ENCODE peak calls at places on chromosomes 5 and 9, in nine cellular contexts. One of them, this sample, is unnamed.

GRCh38 chr5:17302590-17302989 is 85.2 kb downstream of the BASP1 start:
- DNase-seq in A549: peak
- DNase-seq in HepG2: no peak
- DNase-seq in right lobe of liver: no peak
- DNase-seq in K562: no peak
- DNase-seq in transverse colon: no peak
- DNase-seq in lower leg skin: no peak
- DNase-seq in HCT116: no peak
- DNase-seq in heart left ventricle: no peak
- DNase-seq in this sample: no peak

GRCh38 chr5:4011943-4012342 is 416.3 kb downstream of the IRX1 start:
- DNase-seq in lower leg skin: no peak
- DNase-seq in right lobe of liver: no peak
- DNase-seq in A549: no peak
- DNase-seq in HCT116: no peak
- DNase-seq in K562: no peak
- DNase-seq in transverse colon: no peak
- DNase-seq in HepG2: no peak
- DNase-seq in heart left ventricle: no peak
- DNase-seq in this sample: no peak

GRCh38 chr5:24644757-24645156 is at the start of gene CDH10:
- DNase-seq in K562: no peak
- DNase-seq in HCT116: no peak
- DNase-seq in HepG2: no peak
- DNase-seq in A549: peak
- DNase-seq in right lobe of liver: no peak
- DNase-seq in lower leg skin: no peak
- DNase-seq in transverse colon: no peak
- DNase-seq in heart left ventricle: no peak
- DNase-seq in this sample: no peak

GRCh38 chr5:171422902-171423663 is 3.6 kb downstream of the FGF18 start:
- DNase-seq in K562: no peak
- DNase-seq in HepG2: no peak
- DNase-seq in right lobe of liver: no peak
- DNase-seq in lower leg skin: peak
- DNase-seq in heart left ventricle: peak
- DNase-seq in HCT116: no peak
- DNase-seq in A549: no peak
- DNase-seq in transverse colon: no peak
- DNase-seq in this sample: no peak

GRCh38 chr9:34553511-34554021 is 30.8 kb upstream of the ENHO start:
- DNase-seq in A549: no peak
- DNase-seq in lower leg skin: no peak
- DNase-seq in HCT116: no peak
- DNase-seq in transverse colon: no peak
- DNase-seq in HepG2: no peak
- DNase-seq in heart left ventricle: no peak
- DNase-seq in right lobe of liver: no peak
- DNase-seq in K562: no peak
- DNase-seq in this sample: no peak

GRCh38 chr5:121634946-121635345 is 216.7 kb upstream of the FTMT start:
- DNase-seq in heart left ventricle: no peak
- DNase-seq in HCT116: no peak
- DNase-seq in A549: no peak
- DNase-seq in transverse colon: no peak
- DNase-seq in lower leg skin: no peak
- DNase-seq in HepG2: no peak
- DNase-seq in K562: no peak
- DNase-seq in right lobe of liver: no peak
- DNase-seq in this sample: no peak

GRCh38 chr9:75918154-75918553 is 27.7 kb downstream of the PCSK5 start:
- DNase-seq in K562: no peak
- DNase-seq in HepG2: no peak
- DNase-seq in lower leg skin: no peak
- DNase-seq in heart left ventricle: no peak
- DNase-seq in A549: no peak
- DNase-seq in right lobe of liver: no peak
- DNase-seq in HCT116: peak
- DNase-seq in transverse colon: no peak
- DNase-seq in this sample: no peak

GRCh38 chr9:125906144-125906543 is 159.0 kb downstream of the PBX3 start:
- DNase-seq in transverse colon: no peak
- DNase-seq in HCT116: no peak
- DNase-seq in lower leg skin: no peak
- DNase-seq in right lobe of liver: no peak
- DNase-seq in A549: no peak
- DNase-seq in heart left ventricle: no peak
- DNase-seq in HepG2: no peak
- DNase-seq in K562: no peak
- DNase-seq in this sample: no peak

GRCh38 chr9:114856942-114857315 is 51.1 kb upstream of the TNFSF15 start:
- DNase-seq in transverse colon: no peak
- DNase-seq in HCT116: no peak
- DNase-seq in heart left ventricle: no peak
- DNase-seq in right lobe of liver: no peak
- DNase-seq in lower leg skin: no peak
- DNase-seq in HepG2: no peak
- DNase-seq in K562: no peak
- DNase-seq in A549: no peak
- DNase-seq in this sample: no peak

GRCh38 chr9:28539432-28539831 is 966.2 kb upstream of the C9orf72 start:
- DNase-seq in HCT116: no peak
- DNase-seq in HepG2: no peak
- DNase-seq in A549: no peak
- DNase-seq in right lobe of liver: no peak
- DNase-seq in heart left ventricle: no peak
- DNase-seq in lower leg skin: no peak
- DNase-seq in K562: no peak
- DNase-seq in transverse colon: no peak
- DNase-seq in this sample: no peak

GRCh38 chr5:1746371-1747078 is 53.1 kb downstream of the MRPL36 start:
- DNase-seq in HCT116: no peak
- DNase-seq in K562: peak
- DNase-seq in right lobe of liver: peak
- DNase-seq in transverse colon: peak
- DNase-seq in A549: no peak
- DNase-seq in lower leg skin: peak
- DNase-seq in HepG2: no peak
- DNase-seq in heart left ventricle: peak
- DNase-seq in this sample: no peak
- TF ChIP-seq POLR2A in HCT116: no peak
- TF ChIP-seq POLR2A in K562: no peak
- TF ChIP-seq POLR2A in right lobe of liver: no peak
- TF ChIP-seq POLR2A in transverse colon: no peak
- TF ChIP-seq POLR2A in A549: no peak
- TF ChIP-seq POLR2A in lower leg skin: no peak
- TF ChIP-seq POLR2A in HepG2: no peak
- TF ChIP-seq POLR2A in heart left ventricle: no peak
- TF ChIP-seq POLR2A in this sample: no peak

DNA sequence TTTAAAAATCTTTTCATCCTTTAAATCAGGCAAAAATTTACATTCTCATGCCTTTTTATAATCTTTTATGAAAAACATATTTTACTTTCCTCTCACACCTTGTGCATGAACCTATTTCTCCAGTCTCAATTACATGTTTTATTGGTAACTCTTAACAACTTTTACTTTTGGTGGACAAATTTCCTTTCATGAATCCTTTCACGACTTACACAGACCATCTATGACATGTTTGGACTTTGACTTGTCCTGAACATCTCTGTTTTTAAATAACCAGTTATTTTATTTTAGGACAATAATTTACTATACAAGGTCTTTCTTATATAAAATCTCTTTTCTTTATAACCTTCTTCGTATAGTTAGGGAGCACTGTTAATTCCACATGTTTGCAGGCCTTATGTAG is 26.5 kb upstream of the MTMR12 start:
- DNase-seq in A549: peak
- DNase-seq in K562: no peak
- DNase-seq in HepG2: no peak
- DNase-seq in transverse colon: no peak
- DNase-seq in right lobe of liver: no peak
- DNase-seq in HCT116: peak
- DNase-seq in heart left ventricle: no peak
- DNase-seq in lower leg skin: no peak
- DNase-seq in this sample: no peak
- TF ChIP-seq POLR2A in A549: no peak
- TF ChIP-seq POLR2A in K562: no peak
- TF ChIP-seq POLR2A in HepG2: no peak
- TF ChIP-seq POLR2A in transverse colon: no peak
- TF ChIP-seq POLR2A in right lobe of liver: no peak
- TF ChIP-seq POLR2A in HCT116: no peak
- TF ChIP-seq POLR2A in heart left ventricle: no peak
- TF ChIP-seq POLR2A in lower leg skin: no peak
- TF ChIP-seq POLR2A in this sample: no peak

GRCh38 chr5:139383993-139384590 is 995 bp upstream of the SLC23A1 start:
- DNase-seq in HepG2: no peak
- DNase-seq in K562: no peak
- DNase-seq in heart left ventricle: no peak
- DNase-seq in right lobe of liver: no peak
- DNase-seq in lower leg skin: no peak
- DNase-seq in transverse colon: no peak
- DNase-seq in HCT116: no peak
- DNase-seq in A549: no peak
- DNase-seq in this sample: no peak

GRCh38 chr5:139386039-139386438 is 2.9 kb upstream of the SLC23A1 start:
- DNase-seq in K562: no peak
- DNase-seq in HCT116: no peak
- DNase-seq in transverse colon: no peak
- DNase-seq in right lobe of liver: no peak
- DNase-seq in lower leg skin: peak
- DNase-seq in HepG2: no peak
- DNase-seq in A549: no peak
- DNase-seq in heart left ventricle: no peak
- DNase-seq in this sample: no peak

GRCh38 chr5:139384591-139385051 is 1.5 kb upstream of the SLC23A1 start:
- DNase-seq in right lobe of liver: no peak
- DNase-seq in HCT116: no peak
- DNase-seq in heart left ventricle: no peak
- DNase-seq in K562: no peak
- DNase-seq in HepG2: no peak
- DNase-seq in A549: no peak
- DNase-seq in lower leg skin: peak
- DNase-seq in transverse colon: no peak
- DNase-seq in this sample: no peak

GRCh38 chr5:139383275-139383992 is at the start of gene SLC23A1:
- DNase-seq in HCT116: no peak
- DNase-seq in HepG2: peak
- DNase-seq in right lobe of liver: peak
- DNase-seq in K562: no peak
- DNase-seq in lower leg skin: peak
- DNase-seq in heart left ventricle: no peak
- DNase-seq in transverse colon: peak
- DNase-seq in A549: peak
- DNase-seq in this sample: no peak

DNA sequence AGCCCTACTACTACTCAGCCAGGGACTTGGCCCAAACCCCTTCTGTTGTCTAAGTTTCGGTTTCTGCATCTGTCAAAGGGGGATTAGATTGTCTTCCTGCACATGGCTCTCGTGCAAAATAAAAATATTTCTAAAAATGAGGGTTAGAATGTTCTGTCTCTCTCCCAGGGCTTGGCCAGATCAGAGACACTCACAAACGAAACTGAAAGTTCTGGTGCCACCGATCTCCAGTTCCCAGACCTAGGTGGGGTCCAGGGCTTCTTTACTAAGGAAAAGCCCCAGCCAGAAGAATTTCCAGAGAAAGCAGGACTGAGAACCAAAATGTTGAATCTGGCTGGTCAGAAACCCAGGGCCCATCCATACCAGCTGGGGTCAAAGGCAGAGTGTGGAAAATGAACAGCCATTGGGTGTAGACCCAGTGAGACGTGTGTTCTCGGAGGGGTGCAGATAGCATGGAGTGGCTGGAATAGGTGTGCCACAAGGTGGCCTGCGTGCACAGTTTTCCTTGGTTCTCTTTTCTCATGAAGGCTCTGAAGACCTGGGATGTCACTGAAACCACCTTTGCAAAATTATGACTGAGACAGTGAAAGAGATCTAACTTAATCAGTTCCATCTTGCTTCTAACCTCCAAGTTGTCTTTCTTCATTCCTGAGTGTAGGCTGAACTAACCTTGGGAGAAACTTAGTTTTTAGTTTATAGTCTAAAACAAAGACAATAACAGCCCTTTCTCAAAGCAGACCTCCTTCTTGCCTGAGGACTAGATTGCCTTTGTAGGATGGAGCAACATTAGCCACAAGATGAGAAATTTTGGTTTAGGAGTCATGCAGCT is 2.2 kb upstream of the SLC23A1 start:
- DNase-seq in lower leg skin: no peak
- DNase-seq in right lobe of liver: no peak
- DNase-seq in A549: no peak
- DNase-seq in HepG2: peak
- DNase-seq in transverse colon: peak
- DNase-seq in K562: peak
- DNase-seq in HCT116: no peak
- DNase-seq in heart left ventricle: no peak
- DNase-seq in this sample: no peak
- TF ChIP-seq POLR2A in lower leg skin: no peak
- TF ChIP-seq POLR2A in right lobe of liver: no peak
- TF ChIP-seq POLR2A in A549: no peak
- TF ChIP-seq POLR2A in HepG2: peak
- TF ChIP-seq POLR2A in transverse colon: no peak
- TF ChIP-seq POLR2A in K562: no peak
- TF ChIP-seq POLR2A in HCT116: no peak
- TF ChIP-seq POLR2A in heart left ventricle: no peak
- TF ChIP-seq POLR2A in this sample: no peak

GRCh38 chr9:121299125-121299466 is 31.1 kb downstream of the GSN start:
- DNase-seq in transverse colon: no peak
- DNase-seq in heart left ventricle: no peak
- DNase-seq in A549: no peak
- DNase-seq in HepG2: no peak
- DNase-seq in right lobe of liver: no peak
- DNase-seq in lower leg skin: peak
- DNase-seq in K562: no peak
- DNase-seq in HCT116: no peak
- DNase-seq in this sample: no peak

GRCh38 chr9:121298689-121299112 is 30.7 kb downstream of the GSN start:
- DNase-seq in A549: no peak
- DNase-seq in K562: no peak
- DNase-seq in right lobe of liver: no peak
- DNase-seq in lower leg skin: peak
- DNase-seq in HCT116: no peak
- DNase-seq in transverse colon: no peak
- DNase-seq in HepG2: peak
- DNase-seq in heart left ventricle: no peak
- DNase-seq in this sample: no peak

GRCh38 chr9:121298016-121298538 is 30.1 kb downstream of the GSN start:
- DNase-seq in heart left ventricle: no peak
- DNase-seq in right lobe of liver: no peak
- DNase-seq in A549: no peak
- DNase-seq in HepG2: peak
- DNase-seq in lower leg skin: peak
- DNase-seq in transverse colon: no peak
- DNase-seq in HCT116: no peak
- DNase-seq in K562: no peak
- DNase-seq in this sample: no peak

GRCh38 chr9:121300283-121301119 is 32.5 kb downstream of the GSN start:
- DNase-seq in heart left ventricle: no peak
- DNase-seq in HCT116: no peak
- DNase-seq in transverse colon: no peak
- DNase-seq in A549: no peak
- DNase-seq in lower leg skin: peak
- DNase-seq in K562: no peak
- DNase-seq in HepG2: no peak
- DNase-seq in right lobe of liver: no peak
- DNase-seq in this sample: no peak

GRCh38 chr9:121299467-121300282 is 31.7 kb downstream of the GSN start:
- DNase-seq in HCT116: no peak
- DNase-seq in lower leg skin: peak
- DNase-seq in right lobe of liver: no peak
- DNase-seq in K562: no peak
- DNase-seq in HepG2: no peak
- DNase-seq in transverse colon: peak
- DNase-seq in A549: no peak
- DNase-seq in heart left ventricle: peak
- DNase-seq in this sample: no peak
- TF ChIP-seq POLR2A in HCT116: peak
- TF ChIP-seq POLR2A in lower leg skin: no peak
- TF ChIP-seq POLR2A in right lobe of liver: no peak
- TF ChIP-seq POLR2A in K562: no peak
- TF ChIP-seq POLR2A in HepG2: no peak
- TF ChIP-seq POLR2A in transverse colon: peak
- TF ChIP-seq POLR2A in A549: no peak
- TF ChIP-seq POLR2A in heart left ventricle: no peak
- TF ChIP-seq POLR2A in this sample: no peak